ENCODE peak calls at places on chromosome 6, in nine cellular contexts. W is posterior cingulate gyrus; J is stimulated activated CD4-positive, alpha-beta T cell treated with anti-CD3 and anti-CD28 coated beads, Interleukin-15, amount 100 ng/mL, for 48 hours; T is cardiac muscle cell; Y is NCI-H1436; K is germinal center; Q is GM20000; R is EL; E is activated T-cell treated with anti-CD3 and anti-CD28 coated beads for 1 hour. B is an unnamed sample.

GRCh38 chr6:134117409-134117808 is 65.0 kb upstream of the SLC2A12 start:
- DNase-seq in T (peak), Q (no peak), R (no peak), Y (peak), K (no peak), W (peak), E (no peak), J (no peak), B (no peak)

GRCh38 chr6:44373051-44373450 is 14.5 kb upstream of the CDC5L start:
- DNase-seq in Y (no peak), K (no peak), W (no peak), E (no peak), Q (no peak), J (no peak), R (peak), T (no peak), B (no peak)

GRCh38 chr6:6564154-6564553 is 24.4 kb upstream of the LY86 start:
- DNase-seq in K (no peak), T (no peak), Y (no peak), Q (no peak), R (no peak), W (no peak), E (no peak), J (no peak), B (no peak)

GRCh38 chr6:52496609-52497008 is 76.5 kb downstream of the EFHC1 start:
- DNase-seq in T (no peak), W (no peak), E (no peak), R (no peak), K (no peak), Q (no peak), Y (no peak), J (no peak), B (no peak)

GRCh38 chr6:159806021-159806458 is 6.0 kb downstream of the PNLDC1 start:
- DNase-seq in Q (no peak), Y (no peak), T (peak), K (no peak), J (no peak), W (no peak), E (no peak), R (no peak), B (no peak)

GRCh38 chr6:3118353-3119039 is at the start of gene BPHL:
- DNase-seq in W (peak), J (peak), T (peak), Q (peak), Y (peak), R (peak), K (peak), E (peak), B (peak)

GRCh38 chr6:76351275-76351674 is 278.8 kb upstream of the IMPG1 start:
- DNase-seq in J (no peak), R (peak), Y (no peak), T (peak), E (no peak), W (no peak), K (no peak), Q (no peak), B (peak)

GRCh38 chr6:80658926-80659325 is 552.5 kb downstream of the BCKDHB start:
- DNase-seq in Y (no peak), J (no peak), W (no peak), R (no peak), Q (no peak), T (no peak), K (no peak), E (no peak), B (no peak)

GRCh38 chr6:162478191-162478642 is 249.3 kb downstream of the PRKN start:
- DNase-seq in J (no peak), K (no peak), W (no peak), Q (no peak), E (no peak), R (no peak), Y (no peak), T (no peak), B (no peak)

GRCh38 chr6:23396934-23397333 is 729.1 kb upstream of the NRSN1 start:
- DNase-seq in K (no peak), Y (no peak), R (no peak), W (no peak), J (no peak), T (no peak), Q (no peak), E (no peak), B (no peak)

GRCh38 chr6:36377594-36377993 is 9.9 kb downstream of the ETV7 start:
- DNase-seq in T (no peak), R (no peak), W (no peak), J (no peak), E (no peak), K (no peak), Y (no peak), Q (no peak), B (no peak)

GRCh38 chr6:106146852-106147351 is 60.8 kb downstream of the PRDM1 start:
- DNase-seq in T (no peak), Q (peak), W (no peak), Y (no peak), R (peak), J (no peak), E (no peak), K (no peak), B (peak)

B was measured in PC-3.